ENCODE peak calls at places on chromosomes 5 and 9, in six cellular contexts. E, I, R, W, K and Y are unnamed samples.

GRCh38 chr5:90558344-90559192 is at the start of gene ADGRV1:
- DNase-seq in K (peak), W (no peak), I (peak), E (peak), R (no peak), Y (no peak)

GRCh38 chr9:33469891-33470290 is 3.8 kb downstream of the NOL6 start:
- DNase-seq in I (no peak), W (no peak), R (no peak), E (no peak), K (no peak), Y (peak)

GRCh38 chr5:119239119-119239417 is 116.8 kb upstream of the TNFAIP8 start:
- DNase-seq in K (no peak), E (no peak), W (no peak), R (no peak), I (no peak), Y (no peak)

GRCh38 chr5:8981016-8981415 is 564.9 kb downstream of the SEMA5A start:
- DNase-seq in E (no peak), W (no peak), R (no peak), I (no peak), K (no peak), Y (no peak)

GRCh38 chr5:25020454-25020853 is 375.7 kb upstream of the CDH10 start:
- DNase-seq in R (no peak), I (no peak), W (no peak), K (no peak), E (no peak), Y (no peak)

GRCh38 chr9:107350443-107350842 is 67.4 kb downstream of the RAD23B start:
- DNase-seq in R (no peak), K (no peak), W (no peak), E (no peak), I (no peak), Y (no peak)

GRCh38 chr9:84271004-84271886 is 69.3 kb downstream of the SLC28A3 start:
- DNase-seq in R (peak), E (peak), W (no peak), I (peak), K (peak), Y (peak)

GRCh38 chr9:18720691-18721090 is 246.7 kb downstream of the ADAMTSL1 start:
- DNase-seq in R (no peak), W (no peak), I (peak), K (no peak), E (no peak), Y (no peak)

GRCh38 chr5:110809006-110809405 is 70.2 kb downstream of the SLC25A46 start:
- DNase-seq in K (no peak), E (no peak), R (no peak), W (no peak), I (no peak), Y (no peak)

GRCh38 chr5:14028188-14028587 is 83.7 kb upstream of the DNAH5 start:
- DNase-seq in R (no peak), E (no peak), W (no peak), K (no peak), I (no peak), Y (no peak)

GRCh38 chr5:65837139-65837538 is 89.2 kb upstream of the ERBIN start:
- DNase-seq in K (peak), I (peak), W (peak), E (no peak), R (no peak), Y (no peak)

GRCh38 chr5:91048073-91048472 is 335.0 kb downstream of the ARRDC3 start:
- DNase-seq in E (no peak), I (no peak), W (no peak), R (no peak), K (no peak), Y (no peak)

GRCh38 chr5:32865475-32865874 is 154.4 kb downstream of the NPR3 start:
- DNase-seq in E (no peak), W (peak), K (no peak), R (no peak), I (peak), Y (no peak)

GRCh38 chr5:108028883-108029282 is 353.0 kb downstream of the FBXL17 start:
- DNase-seq in W (no peak), K (no peak), I (no peak), R (no peak), E (no peak), Y (no peak)

GRCh38 chr9:36207016-36207415 is 16.3 kb downstream of the CLTA start:
- DNase-seq in E (no peak), W (no peak), R (no peak), K (peak), I (no peak), Y (no peak)

GRCh38 chr9:94593459-94594345 is at the start of gene FBP2:
- DNase-seq in R (no peak), E (no peak), K (no peak), I (no peak), W (no peak), Y (no peak)

GRCh38 chr5:122753500-122753899 is 21.4 kb upstream of the SNX2 start:
- DNase-seq in I (no peak), E (no peak), K (no peak), W (no peak), R (no peak), Y (no peak)

GRCh38 chr5:151063136-151063544 is 17.7 kb downstream of the TNIP1 start:
- DNase-seq in E (peak), I (peak), K (peak), R (no peak), W (peak), Y (peak)

GRCh38 chr9:124450241-124450924 is at the start of gene ADGRD2:
- DNase-seq in R (no peak), E (no peak), W (no peak), K (peak), I (peak), Y (no peak)

GRCh38 chr9:128917151-128917849 is 3.5 kb upstream of the PHYHD1 start:
- DNase-seq in W (no peak), R (peak), K (peak), E (peak), I (peak), Y (peak)

GRCh38 chr9:75775173-75775572 is 115.3 kb upstream of the PCSK5 start:
- DNase-seq in E (no peak), I (no peak), W (no peak), R (no peak), K (no peak), Y (peak)

GRCh38 chr5:157352756-157353340 is 86.9 kb downstream of the CYFIP2 start:
- DNase-seq in R (no peak), K (no peak), E (no peak), I (no peak), W (no peak), Y (no peak)

DNA sequence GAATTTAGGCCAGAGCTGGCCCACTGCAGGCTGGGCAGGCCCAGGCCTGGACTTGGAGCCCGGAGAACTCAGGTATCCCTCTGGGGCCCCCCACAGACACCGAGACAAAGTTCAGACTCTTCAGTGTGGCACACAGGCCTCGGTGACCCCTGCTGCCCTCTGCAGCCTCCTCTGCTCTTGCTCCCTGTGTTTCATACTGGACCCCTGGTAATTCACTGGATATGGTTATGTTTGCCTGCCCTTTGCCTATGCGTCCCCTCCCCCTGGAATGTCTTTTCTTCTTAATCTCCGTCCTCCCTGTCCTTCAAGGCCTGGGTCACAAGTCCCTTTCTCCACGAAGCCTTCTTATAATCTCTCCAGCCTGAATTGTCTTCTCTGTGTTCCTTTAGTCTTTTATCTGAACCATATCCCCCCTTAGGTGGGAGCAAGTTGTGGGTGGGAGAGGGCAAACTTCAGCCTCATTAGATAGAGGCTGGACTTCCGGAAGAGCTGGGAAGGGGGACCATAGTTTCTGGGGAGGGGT is 30.1 kb downstream of the GSN start:
- DNase-seq in R (no peak), E (no peak), K (no peak), W (no peak), I (no peak), Y (no peak)
- TF ChIP-seq CTCF in R (no peak), E (no peak), K (no peak), W (no peak), I (no peak), Y (no peak)

GRCh38 chr5:61010759-61011460 is 65.9 kb downstream of the NDUFAF2 start:
- DNase-seq in I (no peak), K (no peak), E (no peak), R (no peak), W (no peak), Y (no peak)
- TF ChIP-seq CTCF in I (peak), K (peak), E (no peak), R (no peak), W (peak), Y (no peak)

DNA sequence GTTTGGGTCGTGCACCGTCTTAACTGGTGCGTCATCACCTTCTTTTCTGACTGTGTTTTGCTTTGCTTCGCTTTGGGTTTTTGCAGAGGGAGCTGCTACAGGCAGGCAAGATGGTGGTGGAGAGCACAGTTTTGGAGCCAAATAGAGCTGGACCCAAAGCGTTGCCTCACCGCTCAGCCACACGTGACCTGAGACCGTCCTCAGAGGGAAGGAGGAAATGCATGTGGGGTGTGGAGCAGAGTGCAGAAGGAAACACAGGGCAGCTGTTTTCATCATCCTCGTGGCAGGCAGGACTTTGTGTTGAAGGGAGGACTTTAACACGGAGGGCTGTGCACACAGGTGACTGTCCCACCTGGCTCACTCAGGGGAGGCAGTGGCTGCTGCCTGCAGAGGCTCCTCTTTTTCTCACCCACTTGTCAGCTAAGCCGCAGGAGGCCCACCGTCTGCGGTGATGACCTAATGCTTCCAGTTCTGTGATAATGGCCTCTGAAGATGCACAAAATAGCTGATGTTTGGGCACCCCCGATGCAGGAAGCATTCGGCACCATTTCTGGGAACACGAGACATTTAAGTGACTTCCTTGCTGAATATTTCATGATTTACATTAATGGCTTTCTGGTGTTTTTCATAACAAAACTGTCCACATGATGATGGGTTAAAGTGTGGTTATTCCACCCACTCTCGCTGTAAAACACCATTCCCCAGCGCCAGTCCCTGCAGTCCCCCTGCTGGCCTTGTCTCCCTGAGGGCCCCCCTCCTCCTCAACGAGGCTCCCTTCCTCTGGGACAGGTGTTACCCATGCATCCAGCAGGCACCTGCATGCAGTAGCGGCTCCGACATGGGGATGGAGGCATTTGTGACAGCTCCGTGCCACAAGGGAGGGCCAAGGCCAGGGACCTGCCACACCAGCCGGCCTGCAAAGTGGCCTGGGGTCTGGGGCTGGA is 12.4 kb upstream of the UBAC1 start:
- DNase-seq in K (no peak), I (no peak), E (no peak), R (peak), W (no peak), Y (no peak)
- TF ChIP-seq CTCF in K (no peak), I (no peak), E (no peak), R (no peak), W (no peak), Y (no peak)

GRCh38 chr5:7321724-7322123 is 74.2 kb upstream of the ADCY2 start:
- DNase-seq in E (no peak), K (no peak), R (peak), I (peak), W (peak), Y (no peak)

GRCh38 chr5:7324919-7325318 is 71.0 kb upstream of the ADCY2 start:
- DNase-seq in I (no peak), W (no peak), R (no peak), K (no peak), E (no peak), Y (no peak)

GRCh38 chr5:7325975-7326911 is 69.7 kb upstream of the ADCY2 start:
- DNase-seq in K (no peak), I (peak), W (no peak), R (peak), E (no peak), Y (no peak)

GRCh38 chr5:7317751-7318150 is 78.2 kb upstream of the ADCY2 start:
- DNase-seq in E (no peak), R (no peak), I (peak), K (no peak), W (peak), Y (no peak)

GRCh38 chr5:7320641-7321170 is 75.2 kb upstream of the ADCY2 start:
- DNase-seq in W (no peak), K (no peak), E (no peak), R (no peak), I (peak), Y (no peak)
- TF ChIP-seq CTCF in W (no peak), K (no peak), E (no peak), R (no peak), I (no peak), Y (no peak)

GRCh38 chr5:143720689-143721088 is 91.3 kb upstream of the HMHB1 start:
- DNase-seq in I (no peak), W (no peak), K (no peak), E (no peak), R (no peak), Y (no peak)

GRCh38 chr5:143713331-143714032 is 98.5 kb upstream of the HMHB1 start:
- DNase-seq in R (no peak), K (no peak), E (no peak), W (no peak), I (peak), Y (no peak)

GRCh38 chr5:143716856-143717255 is 95.1 kb upstream of the HMHB1 start:
- DNase-seq in W (no peak), K (no peak), I (no peak), E (no peak), R (no peak), Y (no peak)

GRCh38 chr5:143714629-143715028 is 97.3 kb upstream of the HMHB1 start:
- DNase-seq in K (no peak), I (no peak), R (no peak), W (no peak), E (no peak), Y (no peak)

DNA sequence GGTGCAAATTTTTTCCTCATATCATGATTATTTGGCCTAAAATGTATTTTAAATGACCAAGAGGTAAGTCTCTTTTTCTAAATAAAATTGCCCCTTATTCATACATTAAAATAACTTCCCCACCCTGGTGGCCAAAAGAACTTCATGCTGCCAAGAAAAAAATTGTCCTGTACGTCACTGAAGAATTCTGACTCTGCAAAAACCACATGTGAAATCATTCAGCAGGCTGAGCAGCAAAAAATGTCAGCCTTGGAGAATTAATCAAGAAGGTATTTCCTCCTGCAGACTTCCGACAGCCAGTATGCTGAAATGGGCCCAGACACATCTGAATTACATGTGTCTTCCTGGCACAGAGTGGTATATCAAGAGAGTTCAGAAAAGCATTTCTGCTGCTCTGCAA is 94.6 kb upstream of the HMHB1 start:
- DNase-seq in R (no peak), K (peak), W (peak), I (peak), E (no peak), Y (no peak)
- TF ChIP-seq CTCF in R (no peak), K (peak), W (peak), I (peak), E (no peak), Y (peak)

GRCh38 chr9:7844283-7844682 is 44.7 kb upstream of the DMAC1 start:
- DNase-seq in E (no peak), I (no peak), K (no peak), W (no peak), R (no peak), Y (no peak)
- TF ChIP-seq CTCF in E (no peak), I (peak), K (peak), W (no peak), R (no peak), Y (peak)